ENCODE peak calls at places on chromosomes 2 and 18, in four cellular contexts. One of them, this sample, is unnamed.

GRCh38 chr2:129849559-129850160 is 129.8 kb upstream of the RAB6C start:
- DNase-seq in choroid plexus epithelial cell: peak; percentile 91
- DNase-seq in HFF-Myc: peak; percentile 67
- DNase-seq in MM.1S: peak; percentile 75
- DNase-seq in this sample: peak; percentile 44

GRCh38 chr2:239247401-239248245 is 153.2 kb downstream of the HDAC4 start:
- DNase-seq in HFF-Myc: no peak
- DNase-seq in MM.1S: no peak
- DNase-seq in choroid plexus epithelial cell: no peak
- DNase-seq in this sample: peak; percentile 99

GRCh38 chr2:42910657-42911405 is 118.4 kb upstream of the HAAO start:
- DNase-seq in MM.1S: no peak
- DNase-seq in HFF-Myc: no peak
- DNase-seq in choroid plexus epithelial cell: no peak
- DNase-seq in this sample: no peak

GRCh38 chr2:21438949-21439348 is 315.2 kb downstream of the TDRD15 start:
- DNase-seq in MM.1S: no peak
- DNase-seq in HFF-Myc: no peak
- DNase-seq in choroid plexus epithelial cell: peak; percentile 93
- DNase-seq in this sample: peak; percentile 41

GRCh38 chr2:33213244-33213643 is 263.2 kb upstream of the RASGRP3 start:
- DNase-seq in HFF-Myc: no peak
- DNase-seq in choroid plexus epithelial cell: no peak
- DNase-seq in MM.1S: no peak
- DNase-seq in this sample: no peak

GRCh38 chr2:191824403-191824802 is 22.5 kb downstream of the CAVIN2 start:
- DNase-seq in HFF-Myc: no peak
- DNase-seq in MM.1S: no peak
- DNase-seq in choroid plexus epithelial cell: no peak
- DNase-seq in this sample: no peak

GRCh38 chr2:38116762-38117161 is 40.8 kb upstream of the CYP1B1 start:
- DNase-seq in choroid plexus epithelial cell: peak; percentile 84
- DNase-seq in HFF-Myc: no peak
- DNase-seq in MM.1S: no peak
- DNase-seq in this sample: no peak

GRCh38 chr2:19971691-19972090 is 18.2 kb downstream of the WDR35 start:
- DNase-seq in choroid plexus epithelial cell: no peak
- DNase-seq in HFF-Myc: no peak
- DNase-seq in MM.1S: no peak
- DNase-seq in this sample: no peak

GRCh38 chr18:2547477-2548087 is 23.7 kb downstream of the METTL4 start:
- DNase-seq in choroid plexus epithelial cell: peak; percentile 86
- DNase-seq in HFF-Myc: peak; percentile 30
- DNase-seq in MM.1S: peak; percentile 56
- DNase-seq in this sample: no peak

GRCh38 chr2:42762823-42763804 is 821 bp downstream of the OXER1 start:
- DNase-seq in choroid plexus epithelial cell: no peak
- DNase-seq in MM.1S: no peak
- DNase-seq in HFF-Myc: no peak
- DNase-seq in this sample: no peak

GRCh38 chr2:225765845-225766244 is 366.3 kb downstream of the NYAP2 start:
- DNase-seq in HFF-Myc: no peak
- DNase-seq in MM.1S: no peak
- DNase-seq in choroid plexus epithelial cell: peak; percentile 63
- DNase-seq in this sample: no peak

GRCh38 chr2:73235315-73236028 is 1.4 kb downstream of the CCT7 start:
- DNase-seq in choroid plexus epithelial cell: peak; percentile 19
- DNase-seq in MM.1S: no peak
- DNase-seq in HFF-Myc: no peak
- DNase-seq in this sample: no peak

GRCh38 chr2:31382452-31383120 is 32.0 kb downstream of the XDH start:
- DNase-seq in HFF-Myc: no peak
- DNase-seq in MM.1S: no peak
- DNase-seq in choroid plexus epithelial cell: peak; percentile 33
- DNase-seq in this sample: no peak

GRCh38 chr2:85717308-85718005 is 23.3 kb downstream of the GNLY start:
- DNase-seq in MM.1S: no peak
- DNase-seq in choroid plexus epithelial cell: no peak
- DNase-seq in HFF-Myc: peak; percentile 69
- DNase-seq in this sample: no peak

DNA sequence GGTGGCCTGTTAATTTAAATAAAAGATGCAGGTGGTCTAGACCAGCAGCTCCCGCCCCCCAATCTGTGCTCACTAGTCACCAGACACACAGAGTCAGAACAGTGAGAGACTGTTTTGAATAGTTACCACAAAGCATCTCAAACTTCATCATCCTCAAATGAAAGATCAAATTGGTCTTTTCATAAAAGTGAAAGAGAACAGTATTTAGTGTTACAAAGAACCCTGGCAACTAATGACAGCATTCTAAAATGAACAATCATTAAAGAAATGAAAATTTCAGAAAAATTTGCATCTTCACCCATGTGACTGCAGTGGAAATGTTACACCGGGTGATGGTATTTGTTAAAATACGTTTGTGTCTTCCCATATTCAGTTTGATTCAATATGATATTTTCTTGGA is 65.5 kb upstream of the PMAIP1 start:
- DNase-seq in HFF-Myc: no peak
- DNase-seq in choroid plexus epithelial cell: no peak
- DNase-seq in MM.1S: no peak
- DNase-seq in this sample: no peak
- H3K4me3 ChIP-seq in HFF-Myc: no peak overlapping the region
- H3K4me3 ChIP-seq in choroid plexus epithelial cell: no peak overlapping the region
- H3K4me3 ChIP-seq in MM.1S: no peak overlapping the region
- H3K4me3 ChIP-seq in this sample: no peak overlapping the region

GRCh38 chr2:236123716-236124115 is 44.5 kb downstream of the GBX2 start:
- DNase-seq in choroid plexus epithelial cell: no peak
- DNase-seq in HFF-Myc: no peak
- DNase-seq in MM.1S: no peak
- DNase-seq in this sample: no peak

GRCh38 chr2:236121546-236121945 is 46.6 kb downstream of the GBX2 start:
- DNase-seq in choroid plexus epithelial cell: no peak
- DNase-seq in MM.1S: no peak
- DNase-seq in HFF-Myc: no peak
- DNase-seq in this sample: no peak

GRCh38 chr2:236127010-236127409 is 41.2 kb downstream of the GBX2 start:
- DNase-seq in MM.1S: no peak
- DNase-seq in choroid plexus epithelial cell: no peak
- DNase-seq in HFF-Myc: no peak
- DNase-seq in this sample: no peak

GRCh38 chr2:236125541-236125940 is 42.6 kb downstream of the GBX2 start:
- DNase-seq in MM.1S: no peak
- DNase-seq in HFF-Myc: no peak
- DNase-seq in choroid plexus epithelial cell: no peak
- DNase-seq in this sample: no peak

GRCh38 chr2:236124182-236124581 is 44.0 kb downstream of the GBX2 start:
- DNase-seq in MM.1S: no peak
- DNase-seq in HFF-Myc: no peak
- DNase-seq in choroid plexus epithelial cell: no peak
- DNase-seq in this sample: no peak
- H3K4me3 ChIP-seq in MM.1S: no peak overlapping the region
- H3K4me3 ChIP-seq in HFF-Myc: no peak overlapping the region
- H3K4me3 ChIP-seq in choroid plexus epithelial cell: no peak overlapping the region
- H3K4me3 ChIP-seq in this sample: no peak overlapping the region

DNA sequence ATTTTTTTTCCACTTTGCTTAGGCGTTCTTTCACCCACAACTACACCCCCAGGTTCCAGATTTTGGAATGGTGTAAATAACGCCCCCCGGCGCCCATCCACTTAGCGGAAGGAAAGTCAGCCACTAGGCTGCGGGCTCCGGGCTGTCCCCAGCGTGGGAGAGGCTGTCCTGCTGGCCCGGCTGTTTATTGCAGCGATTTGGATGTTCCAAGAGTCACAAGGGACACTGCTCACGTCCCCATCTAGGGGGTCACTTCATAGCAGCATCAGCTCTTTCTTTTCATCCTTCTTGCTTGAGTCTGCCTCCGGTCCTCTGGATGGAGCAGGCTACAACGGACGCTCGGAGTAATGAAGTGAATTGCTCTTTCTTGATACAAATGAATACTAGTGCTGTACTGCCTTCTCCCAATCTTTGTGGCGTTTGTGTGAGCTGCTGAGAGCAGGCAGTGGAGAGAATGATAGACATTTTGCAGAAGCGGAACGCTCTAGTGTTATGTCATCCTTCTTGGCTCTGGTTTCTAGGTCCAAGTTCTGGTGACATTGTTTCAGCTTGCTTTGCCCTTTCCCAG is 50.7 kb upstream of the PAIP2B start:
- DNase-seq in choroid plexus epithelial cell: peak; percentile 21
- DNase-seq in MM.1S: peak; percentile 52
- DNase-seq in HFF-Myc: no peak
- DNase-seq in this sample: no peak
- H3K4me3 ChIP-seq in choroid plexus epithelial cell: peak overlapping the region; percentile 57
- H3K4me3 ChIP-seq in MM.1S: peak overlapping the region; percentile 78
- H3K4me3 ChIP-seq in HFF-Myc: peak overlapping the region; percentile 45
- H3K4me3 ChIP-seq in this sample: peak overlapping the region; percentile 79

DNA sequence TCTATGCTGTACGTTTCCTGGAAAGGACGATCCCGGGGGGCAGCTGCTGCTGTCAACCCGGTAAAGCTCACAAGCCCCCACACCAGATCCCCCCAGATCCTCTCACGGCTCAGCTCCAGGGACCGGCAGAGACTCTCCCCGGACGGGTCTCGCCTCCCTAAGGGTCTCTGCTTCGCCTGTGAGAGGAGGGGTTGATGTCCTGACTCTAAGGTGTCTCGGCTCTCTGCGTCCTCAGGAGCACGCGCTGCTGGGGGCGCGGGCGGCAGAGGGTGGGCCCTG is 506 bp downstream of the PSTPIP2 start:
- DNase-seq in choroid plexus epithelial cell: no peak
- DNase-seq in HFF-Myc: no peak
- DNase-seq in MM.1S: no peak
- DNase-seq in this sample: no peak
- H3K4me3 ChIP-seq in choroid plexus epithelial cell: peak overlapping the region; percentile 78
- H3K4me3 ChIP-seq in HFF-Myc: peak overlapping the region; percentile 81
- H3K4me3 ChIP-seq in MM.1S: peak overlapping the region; percentile 65
- H3K4me3 ChIP-seq in this sample: peak overlapping the region; percentile 89

DNA sequence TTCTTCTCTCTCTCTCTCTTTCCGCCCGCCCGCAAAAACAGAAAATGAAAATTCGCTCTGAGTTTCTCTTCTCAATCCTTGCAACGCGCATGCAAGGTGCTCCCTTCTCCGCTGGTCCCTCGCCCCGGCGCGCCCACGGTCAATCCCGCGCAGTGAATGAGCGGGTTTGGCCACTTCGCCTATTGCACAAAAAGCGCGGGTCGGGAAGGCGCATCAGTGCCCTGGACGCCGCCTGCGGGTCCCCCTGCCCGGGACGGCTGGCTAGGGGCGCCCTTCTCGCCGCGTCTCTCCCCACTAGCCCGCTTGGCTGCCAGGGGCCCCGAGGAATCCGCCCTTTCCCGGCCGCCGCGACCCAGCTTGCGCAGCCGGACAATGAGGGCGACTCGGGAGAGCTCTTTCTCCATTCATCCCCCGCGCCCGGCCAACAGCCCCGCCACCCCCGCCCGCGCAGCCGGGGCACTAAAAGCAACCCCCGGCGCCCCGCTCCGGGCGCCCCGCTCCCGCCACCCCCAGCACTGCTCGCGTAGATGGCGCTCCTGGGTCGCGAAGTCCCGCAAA is 686 bp downstream of the LAMA1 start:
- DNase-seq in HFF-Myc: no peak
- DNase-seq in MM.1S: no peak
- DNase-seq in choroid plexus epithelial cell: peak; percentile 17
- DNase-seq in this sample: no peak
- H3K4me3 ChIP-seq in HFF-Myc: peak overlapping the region; percentile 38
- H3K4me3 ChIP-seq in MM.1S: peak overlapping the region; percentile 43
- H3K4me3 ChIP-seq in choroid plexus epithelial cell: peak overlapping the region; percentile 73
- H3K4me3 ChIP-seq in this sample: peak overlapping the region; percentile 65